ENCODE peak calls at places on chromosome 7, in ten cellular contexts. G, W, D, T, X, M, I, V, R and A are unnamed samples. For H3K4me1, the result is how much of the 10 kb centered on the place peaks cover.

GRCh38 chr7:47100815-47101435 is 481.0 kb downstream of the TNS3 start:
- DNase-seq in G (peak), W (no peak), D (peak), T (no peak), X (no peak), M (peak), I (peak), V (no peak), R (no peak), A (no peak)

GRCh38 chr7:90968871-90969270 is 295.4 kb upstream of the FZD1 start:
- DNase-seq in G (no peak), W (no peak), D (no peak), T (no peak), X (no peak), M (no peak), I (no peak), V (no peak), R (no peak), A (no peak)

GRCh38 chr7:116797611-116798010 is 64.8 kb upstream of the CAPZA2 start:
- DNase-seq in G (peak), W (no peak), D (no peak), T (no peak), X (no peak), M (peak), I (no peak), V (no peak), R (no peak), A (no peak)

GRCh38 chr7:153010416-153010815 is 250.9 kb downstream of the ACTR3B start:
- DNase-seq in G (no peak), W (no peak), D (no peak), T (no peak), X (no peak), M (no peak), I (no peak), V (no peak), R (no peak), A (peak)

GRCh38 chr7:6576024-6576866 is 1.0 kb upstream of the ZDHHC4 start:
- DNase-seq in G (no peak), W (no peak), D (no peak), T (peak), X (no peak), M (no peak), I (no peak), V (no peak), R (no peak), A (no peak)

GRCh38 chr7:141649137-141649864 is 52.7 kb downstream of the DENND11 start:
- DNase-seq in G (no peak), W (peak), D (no peak), T (no peak), X (no peak), M (no peak), I (no peak), V (no peak), R (no peak), A (no peak)

GRCh38 chr7:87312215-87312865 is 33.1 kb upstream of the CROT start:
- DNase-seq in G (peak), W (peak), D (peak), T (no peak), X (no peak), M (peak), I (peak), V (no peak), R (peak), A (no peak)

GRCh38 chr7:93914581-93915066 is 6.9 kb upstream of the GNG11 start:
- DNase-seq in G (peak), W (no peak), D (peak), T (no peak), X (no peak), M (no peak), I (no peak), V (no peak), R (no peak), A (no peak)

GRCh38 chr7:4113976-4114375 is 568.1 kb upstream of the FOXK1 start:
- DNase-seq in G (no peak), W (no peak), D (no peak), T (peak), X (peak), M (no peak), I (no peak), V (no peak), R (no peak), A (peak)

GRCh38 chr7:1867861-1868260 is 197.8 kb downstream of the ELFN1 start:
- DNase-seq in G (no peak), W (no peak), D (no peak), T (no peak), X (no peak), M (no peak), I (no peak), V (peak), R (no peak), A (no peak)

GRCh38 chr7:70785427-70785826 is 346.5 kb upstream of the GALNT17 start:
- DNase-seq in G (no peak), W (no peak), D (no peak), T (no peak), X (no peak), M (no peak), I (no peak), V (no peak), R (no peak), A (no peak)

GRCh38 chr7:7830122-7830878 is 111.9 kb upstream of the RPA3 start:
- DNase-seq in G (no peak), W (no peak), D (no peak), T (no peak), X (no peak), M (no peak), I (peak), V (no peak), R (no peak), A (no peak)

GRCh38 chr7:81159402-81159801 is 240.6 kb upstream of the SEMA3C start:
- DNase-seq in G (no peak), W (no peak), D (peak), T (no peak), X (no peak), M (no peak), I (no peak), V (no peak), R (no peak), A (no peak)

GRCh38 chr7:151611878-151612277 is 92.2 kb upstream of the RHEB start:
- DNase-seq in G (no peak), W (no peak), D (no peak), T (no peak), X (peak), M (no peak), I (no peak), V (no peak), R (no peak), A (no peak)

GRCh38 chr7:351681-352480 is 61.9 kb downstream of the FOXL3 start:
- DNase-seq in G (no peak), W (no peak), D (no peak), T (no peak), X (no peak), M (no peak), I (no peak), V (peak), R (no peak), A (no peak)

GRCh38 chr7:49980414-49980813 is 112.6 kb downstream of the ZPBP start:
- DNase-seq in G (no peak), W (no peak), D (no peak), T (no peak), X (no peak), M (no peak), I (no peak), V (no peak), R (no peak), A (no peak)

GRCh38 chr7:115816318-115816974 is 214.1 kb downstream of the TFEC start:
- DNase-seq in G (no peak), W (no peak), D (no peak), T (no peak), X (no peak), M (no peak), I (no peak), V (no peak), R (no peak), A (no peak)

GRCh38 chr7:75638607-75639070 is 100.1 kb downstream of the HIP1 start:
- DNase-seq in G (peak), W (no peak), D (no peak), T (peak), X (peak), M (peak), I (peak), V (peak), R (no peak), A (no peak)

GRCh38 chr7:159143780-159144755 is 599 bp downstream of the VIPR2 start:
- DNase-seq in G (no peak), W (no peak), D (no peak), T (peak), X (no peak), M (no peak), I (no peak), V (peak), R (peak), A (no peak)

GRCh38 chr7:72785166-72785955 is 42.6 kb downstream of the TYW1B start:
- DNase-seq in G (no peak), W (no peak), D (no peak), T (no peak), X (no peak), M (no peak), I (no peak), V (no peak), R (no peak), A (no peak)

GRCh38 chr7:29146082-29146706 is at the start of gene CPVL:
- DNase-seq in G (no peak), W (no peak), D (peak), T (peak), X (peak), M (peak), I (peak), V (peak), R (peak), A (no peak)

GRCh38 chr7:17462059-17462695 is 163.7 kb downstream of the AHR start:
- DNase-seq in G (no peak), W (no peak), D (peak), T (no peak), X (no peak), M (no peak), I (no peak), V (no peak), R (no peak), A (no peak)

GRCh38 chr7:91351374-91351773 is 87.1 kb downstream of the FZD1 start:
- DNase-seq in G (peak), W (no peak), D (no peak), T (no peak), X (no peak), M (no peak), I (no peak), V (no peak), R (no peak), A (no peak)

GRCh38 chr7:94394399-94395140 is at the start of gene COL1A2:
- DNase-seq in G (peak), W (no peak), D (no peak), T (peak), X (peak), M (peak), I (peak), V (peak), R (peak), A (peak)

GRCh38 chr7:37920619-37921339 is at the start of gene EPDR1:
- DNase-seq in G (no peak), W (no peak), D (peak), T (peak), X (peak), M (peak), I (no peak), V (peak), R (peak), A (no peak)
- TF ChIP-seq POLR2AphosphoS5 in G (no peak), W (no peak), D (peak), T (peak), X (no peak), M (no peak), I (no peak), V (peak), R (peak), A (no peak)

GRCh38 chr7:132500727-132501410 is 75.4 kb downstream of the PLXNA4 start:
- DNase-seq in G (peak), W (no peak), D (no peak), T (peak), X (peak), M (peak), I (peak), V (no peak), R (no peak), A (no peak)
- H3K4me1 ChIP-seq in G (under half), W (under half), D (under half), T (under half), X (under half), M (under half), I (under half), V (under half), R (under half), A (under half)

DNA sequence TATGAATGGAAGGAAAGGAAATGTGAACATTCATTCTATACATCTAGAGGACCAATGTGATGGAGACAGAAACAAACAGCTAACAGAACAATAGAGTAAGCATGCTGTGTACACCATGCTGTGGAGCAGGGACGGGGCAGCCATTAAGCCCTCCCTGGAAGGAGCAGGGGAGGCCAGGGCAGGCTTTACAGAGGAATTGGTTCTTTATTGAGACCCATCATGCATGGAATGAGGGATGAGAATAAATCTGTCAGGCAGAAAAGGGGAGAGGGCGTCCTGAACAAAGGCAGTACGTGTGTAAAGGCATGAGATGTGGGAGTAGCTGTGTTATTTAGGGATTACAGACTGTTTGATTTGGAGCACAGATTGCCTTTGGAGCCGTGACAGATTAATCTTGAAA is 35.2 kb downstream of the STK17A start:
- DNase-seq in G (no peak), W (no peak), D (no peak), T (no peak), X (no peak), M (no peak), I (no peak), V (no peak), R (no peak), A (no peak)
- TF ChIP-seq POLR2A in G (no peak), W (peak), D (no peak), T (no peak), X (no peak), M (no peak), I (no peak), V (no peak), R (no peak), A (no peak)

GRCh38 chr7:34136698-34137097 is 231.4 kb downstream of the BMPER start:
- DNase-seq in G (no peak), W (no peak), D (no peak), T (no peak), X (no peak), M (no peak), I (no peak), V (no peak), R (no peak), A (no peak)

GRCh38 chr7:34137176-34137575 is 231.8 kb downstream of the BMPER start:
- DNase-seq in G (no peak), W (no peak), D (no peak), T (no peak), X (no peak), M (no peak), I (no peak), V (no peak), R (no peak), A (no peak)

GRCh38 chr7:34133356-34133982 is 228.1 kb downstream of the BMPER start:
- DNase-seq in G (no peak), W (no peak), D (no peak), T (no peak), X (no peak), M (no peak), I (no peak), V (no peak), R (no peak), A (no peak)

GRCh38 chr7:34133983-34134782 is 228.8 kb downstream of the BMPER start:
- DNase-seq in G (peak), W (no peak), D (peak), T (no peak), X (peak), M (peak), I (peak), V (no peak), R (no peak), A (no peak)

DNA sequence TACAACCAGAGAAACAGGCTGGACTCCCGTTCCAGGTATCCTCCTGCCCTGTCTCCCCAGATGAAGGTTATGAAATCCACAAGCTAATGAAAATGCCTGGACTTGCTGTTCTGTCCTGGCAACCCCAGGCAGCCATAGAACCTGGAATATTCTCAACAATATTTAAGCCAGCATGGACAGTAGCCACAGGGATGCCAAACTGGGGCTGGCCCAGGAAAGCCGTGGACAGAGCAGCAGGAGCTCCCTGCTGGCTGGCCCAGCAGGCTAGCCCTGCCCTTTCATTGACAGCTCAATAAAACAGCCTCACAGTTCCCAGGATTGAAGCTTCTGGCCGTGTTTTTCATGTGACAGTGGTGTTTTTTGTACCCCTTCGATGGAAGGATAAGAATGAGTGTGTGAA is 230.6 kb downstream of the BMPER start:
- DNase-seq in G (no peak), W (no peak), D (no peak), T (no peak), X (no peak), M (no peak), I (no peak), V (no peak), R (no peak), A (no peak)
- TF ChIP-seq POLR2AphosphoS5 in G (no peak), W (no peak), D (no peak), T (no peak), X (no peak), M (no peak), I (no peak), V (no peak), R (no peak), A (no peak)